ENCODE peak calls at places on chromosome 3, in seven cellular contexts. One of them, this sample, is unnamed.

GRCh38 chr3:43733459-43734384 is 43.0 kb downstream of the ABHD5 start:
- DNase-seq in stomach: no peak
- DNase-seq in tibial nerve: no peak
- DNase-seq in A549: no peak
- DNase-seq in transverse colon: no peak
- DNase-seq in ovary: no peak
- DNase-seq in GM12878: no peak
- DNase-seq in this sample: no peak

GRCh38 chr3:171711461-171711860 is 98.8 kb downstream of the PLD1 start:
- DNase-seq in GM12878: no peak
- DNase-seq in tibial nerve: no peak
- DNase-seq in stomach: no peak
- DNase-seq in ovary: no peak
- DNase-seq in A549: no peak
- DNase-seq in transverse colon: no peak
- DNase-seq in this sample: no peak

GRCh38 chr3:46709147-46709654 is 8.0 kb downstream of the TMIE start:
- DNase-seq in transverse colon: no peak
- DNase-seq in A549: no peak
- DNase-seq in stomach: no peak
- DNase-seq in tibial nerve: no peak
- DNase-seq in GM12878: no peak
- DNase-seq in ovary: peak
- DNase-seq in this sample: peak

GRCh38 chr3:126472277-126473006 is 3.2 kb downstream of the ZXDC start:
- DNase-seq in ovary: no peak
- DNase-seq in tibial nerve: peak
- DNase-seq in transverse colon: peak
- DNase-seq in stomach: peak
- DNase-seq in A549: peak
- DNase-seq in GM12878: peak
- DNase-seq in this sample: peak

GRCh38 chr3:124246949-124247348 is 255.0 kb upstream of the ROPN1 start:
- DNase-seq in A549: peak
- DNase-seq in ovary: no peak
- DNase-seq in transverse colon: peak
- DNase-seq in tibial nerve: no peak
- DNase-seq in stomach: no peak
- DNase-seq in GM12878: no peak
- DNase-seq in this sample: no peak

GRCh38 chr3:192802957-192803899 is 75.9 kb upstream of the FGF12 start:
- DNase-seq in tibial nerve: no peak
- DNase-seq in stomach: no peak
- DNase-seq in transverse colon: no peak
- DNase-seq in ovary: no peak
- DNase-seq in A549: peak
- DNase-seq in GM12878: no peak
- DNase-seq in this sample: no peak

GRCh38 chr3:45689787-45690145 is 570 bp downstream of the SACM1L start:
- DNase-seq in A549: no peak
- DNase-seq in GM12878: no peak
- DNase-seq in stomach: no peak
- DNase-seq in transverse colon: no peak
- DNase-seq in tibial nerve: no peak
- DNase-seq in ovary: no peak
- DNase-seq in this sample: no peak

GRCh38 chr3:80063535-80063934 is 295.7 kb upstream of the ROBO1 start:
- DNase-seq in transverse colon: no peak
- DNase-seq in tibial nerve: no peak
- DNase-seq in A549: no peak
- DNase-seq in stomach: no peak
- DNase-seq in ovary: no peak
- DNase-seq in GM12878: no peak
- DNase-seq in this sample: no peak

GRCh38 chr3:159191454-159191853 is 389.6 kb downstream of the MFSD1 start:
- DNase-seq in tibial nerve: no peak
- DNase-seq in GM12878: no peak
- DNase-seq in ovary: no peak
- DNase-seq in transverse colon: no peak
- DNase-seq in stomach: no peak
- DNase-seq in A549: peak
- DNase-seq in this sample: no peak

GRCh38 chr3:97991278-97991652 is 19.0 kb upstream of the RIOX2 start:
- DNase-seq in GM12878: no peak
- DNase-seq in ovary: no peak
- DNase-seq in tibial nerve: no peak
- DNase-seq in stomach: no peak
- DNase-seq in transverse colon: no peak
- DNase-seq in A549: no peak
- DNase-seq in this sample: no peak

GRCh38 chr3:119841808-119842471 is 60.0 kb downstream of the NR1I2 start:
- DNase-seq in transverse colon: no peak
- DNase-seq in tibial nerve: no peak
- DNase-seq in GM12878: no peak
- DNase-seq in ovary: no peak
- DNase-seq in stomach: no peak
- DNase-seq in A549: no peak
- DNase-seq in this sample: no peak

GRCh38 chr3:60716573-60716972 is 534.7 kb downstream of the FHIT start:
- DNase-seq in GM12878: no peak
- DNase-seq in stomach: no peak
- DNase-seq in ovary: no peak
- DNase-seq in tibial nerve: no peak
- DNase-seq in A549: no peak
- DNase-seq in transverse colon: no peak
- DNase-seq in this sample: no peak

GRCh38 chr3:26347150-26347549 is 275.4 kb upstream of the LRRC3B start:
- DNase-seq in tibial nerve: no peak
- DNase-seq in A549: no peak
- DNase-seq in stomach: no peak
- DNase-seq in ovary: no peak
- DNase-seq in transverse colon: no peak
- DNase-seq in GM12878: no peak
- DNase-seq in this sample: no peak

GRCh38 chr3:100457811-100458210 is 34.6 kb upstream of the TMEM45A start:
- DNase-seq in transverse colon: no peak
- DNase-seq in ovary: no peak
- DNase-seq in stomach: no peak
- DNase-seq in GM12878: no peak
- DNase-seq in A549: no peak
- DNase-seq in tibial nerve: no peak
- DNase-seq in this sample: no peak

GRCh38 chr3:100456745-100457144 is 35.7 kb upstream of the TMEM45A start:
- DNase-seq in transverse colon: no peak
- DNase-seq in stomach: no peak
- DNase-seq in ovary: no peak
- DNase-seq in A549: no peak
- DNase-seq in tibial nerve: no peak
- DNase-seq in GM12878: no peak
- DNase-seq in this sample: no peak

GRCh38 chr3:100454684-100455083 is 37.7 kb upstream of the TMEM45A start:
- DNase-seq in tibial nerve: no peak
- DNase-seq in transverse colon: no peak
- DNase-seq in GM12878: no peak
- DNase-seq in ovary: no peak
- DNase-seq in stomach: no peak
- DNase-seq in A549: no peak
- DNase-seq in this sample: no peak

GRCh38 chr3:100458814-100459213 is 33.6 kb upstream of the TMEM45A start:
- DNase-seq in ovary: no peak
- DNase-seq in A549: no peak
- DNase-seq in tibial nerve: no peak
- DNase-seq in transverse colon: no peak
- DNase-seq in GM12878: no peak
- DNase-seq in stomach: no peak
- DNase-seq in this sample: no peak

DNA sequence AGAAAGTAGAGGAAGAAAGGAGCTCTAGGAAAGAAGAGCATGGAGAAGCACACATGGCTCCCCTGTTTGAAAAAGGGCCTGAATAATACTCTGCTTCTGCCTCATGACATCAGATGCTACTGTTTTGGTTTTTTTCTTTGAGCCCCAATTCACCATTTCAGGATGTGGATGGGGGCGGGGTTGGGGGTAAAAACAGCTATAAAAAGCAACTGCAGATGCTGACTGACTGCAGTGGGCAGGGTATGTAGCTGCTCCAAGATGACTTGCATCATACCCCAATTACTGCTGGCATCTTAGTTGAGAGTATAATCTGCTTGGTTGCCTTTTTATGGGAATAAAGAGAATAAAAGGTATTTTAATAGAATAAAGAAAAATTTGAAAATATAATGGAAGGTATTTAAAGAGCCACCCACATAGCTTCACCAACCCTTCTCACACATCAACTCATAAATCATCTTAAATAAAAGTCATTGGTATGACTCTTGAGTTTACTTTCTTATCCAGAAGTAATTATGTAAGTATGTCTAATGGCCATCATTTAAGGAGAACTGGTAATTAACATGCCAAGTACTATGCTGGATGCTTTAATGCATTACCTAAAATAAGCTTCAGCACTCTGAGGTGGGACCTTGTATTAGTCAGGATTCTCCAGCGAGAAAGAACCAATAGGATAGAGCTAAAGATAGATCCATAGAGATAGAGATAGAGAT is 36.4 kb upstream of the TMEM45A start:
- DNase-seq in stomach: no peak
- DNase-seq in GM12878: no peak
- DNase-seq in transverse colon: no peak
- DNase-seq in A549: no peak
- DNase-seq in ovary: no peak
- DNase-seq in tibial nerve: no peak
- DNase-seq in this sample: no peak
- TF ChIP-seq CTCF in stomach: no peak
- TF ChIP-seq CTCF in GM12878: no peak
- TF ChIP-seq CTCF in transverse colon: no peak
- TF ChIP-seq CTCF in A549: no peak
- TF ChIP-seq CTCF in ovary: no peak
- TF ChIP-seq CTCF in tibial nerve: no peak
- TF ChIP-seq CTCF in this sample: no peak

GRCh38 chr3:129692743-129693142 is 86.3 kb upstream of the PLXND1 start:
- DNase-seq in GM12878: no peak
- DNase-seq in tibial nerve: no peak
- DNase-seq in stomach: no peak
- DNase-seq in ovary: no peak
- DNase-seq in A549: no peak
- DNase-seq in transverse colon: no peak
- DNase-seq in this sample: no peak

GRCh38 chr3:129695203-129695602 is 88.7 kb upstream of the PLXND1 start:
- DNase-seq in transverse colon: no peak
- DNase-seq in tibial nerve: no peak
- DNase-seq in GM12878: no peak
- DNase-seq in ovary: no peak
- DNase-seq in stomach: no peak
- DNase-seq in A549: no peak
- DNase-seq in this sample: peak

GRCh38 chr3:129690963-129691362 is 84.5 kb upstream of the PLXND1 start:
- DNase-seq in stomach: no peak
- DNase-seq in A549: no peak
- DNase-seq in transverse colon: no peak
- DNase-seq in tibial nerve: no peak
- DNase-seq in ovary: no peak
- DNase-seq in GM12878: no peak
- DNase-seq in this sample: no peak

GRCh38 chr3:129697229-129697970 is 90.9 kb upstream of the PLXND1 start:
- DNase-seq in transverse colon: no peak
- DNase-seq in GM12878: no peak
- DNase-seq in A549: no peak
- DNase-seq in tibial nerve: no peak
- DNase-seq in stomach: no peak
- DNase-seq in ovary: no peak
- DNase-seq in this sample: no peak

GRCh38 chr3:129694228-129694627 is 87.8 kb upstream of the PLXND1 start:
- DNase-seq in stomach: no peak
- DNase-seq in tibial nerve: no peak
- DNase-seq in A549: no peak
- DNase-seq in GM12878: no peak
- DNase-seq in ovary: no peak
- DNase-seq in transverse colon: no peak
- DNase-seq in this sample: no peak
- TF ChIP-seq EP300 in stomach: no peak
- TF ChIP-seq EP300 in tibial nerve: no peak
- TF ChIP-seq EP300 in A549: no peak
- TF ChIP-seq EP300 in GM12878: no peak
- TF ChIP-seq EP300 in ovary: no peak
- TF ChIP-seq EP300 in transverse colon: no peak
- TF ChIP-seq EP300 in this sample: no peak

DNA sequence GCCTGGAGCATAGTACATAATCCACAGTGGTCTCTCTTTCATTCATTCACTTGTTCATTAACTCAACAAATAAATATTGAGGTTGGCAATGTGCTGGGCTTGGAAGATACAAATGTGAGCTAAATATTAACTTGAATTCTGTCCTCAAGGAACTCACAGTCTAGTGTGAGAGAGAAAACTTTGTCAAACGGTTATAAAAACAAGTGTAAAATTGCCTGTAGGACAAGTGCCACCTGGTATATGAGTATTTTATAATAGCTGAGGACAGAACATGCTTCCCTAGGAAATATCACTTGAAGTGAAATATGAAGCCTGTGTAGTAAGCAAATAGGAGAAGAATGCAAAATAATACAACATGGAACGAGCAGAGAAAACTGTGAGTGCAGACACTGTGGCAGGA is 173.1 kb upstream of the CMC1 start:
- DNase-seq in A549: no peak
- DNase-seq in stomach: no peak
- DNase-seq in ovary: no peak
- DNase-seq in GM12878: no peak
- DNase-seq in tibial nerve: no peak
- DNase-seq in transverse colon: no peak
- DNase-seq in this sample: no peak
- H3K4me3 ChIP-seq in A549: no peak
- H3K4me3 ChIP-seq in stomach: no peak
- H3K4me3 ChIP-seq in ovary: no peak
- H3K4me3 ChIP-seq in GM12878: no peak
- H3K4me3 ChIP-seq in tibial nerve: no peak
- H3K4me3 ChIP-seq in transverse colon: no peak
- H3K4me3 ChIP-seq in this sample: no peak

GRCh38 chr3:59563966-59564365 is 514.1 kb upstream of the CFAP20DC start:
- DNase-seq in tibial nerve: no peak
- DNase-seq in A549: no peak
- DNase-seq in ovary: no peak
- DNase-seq in transverse colon: no peak
- DNase-seq in GM12878: no peak
- DNase-seq in stomach: no peak
- DNase-seq in this sample: no peak

GRCh38 chr3:59572106-59572505 is 522.3 kb upstream of the CFAP20DC start:
- DNase-seq in transverse colon: no peak
- DNase-seq in ovary: no peak
- DNase-seq in A549: no peak
- DNase-seq in tibial nerve: no peak
- DNase-seq in GM12878: no peak
- DNase-seq in stomach: no peak
- DNase-seq in this sample: no peak

GRCh38 chr3:59566481-59566975 is 516.7 kb upstream of the CFAP20DC start:
- DNase-seq in tibial nerve: no peak
- DNase-seq in stomach: no peak
- DNase-seq in ovary: no peak
- DNase-seq in A549: no peak
- DNase-seq in transverse colon: no peak
- DNase-seq in GM12878: peak
- DNase-seq in this sample: no peak

GRCh38 chr3:59570816-59571215 is 521.0 kb upstream of the CFAP20DC start:
- DNase-seq in transverse colon: no peak
- DNase-seq in stomach: no peak
- DNase-seq in A549: no peak
- DNase-seq in GM12878: no peak
- DNase-seq in ovary: no peak
- DNase-seq in tibial nerve: no peak
- DNase-seq in this sample: no peak

GRCh38 chr3:59567656-59568055 is 517.8 kb upstream of the CFAP20DC start:
- DNase-seq in ovary: no peak
- DNase-seq in A549: no peak
- DNase-seq in transverse colon: no peak
- DNase-seq in stomach: no peak
- DNase-seq in GM12878: no peak
- DNase-seq in tibial nerve: no peak
- DNase-seq in this sample: no peak
- TF ChIP-seq CTCF in ovary: no peak
- TF ChIP-seq CTCF in A549: no peak
- TF ChIP-seq CTCF in transverse colon: no peak
- TF ChIP-seq CTCF in stomach: no peak
- TF ChIP-seq CTCF in GM12878: no peak
- TF ChIP-seq CTCF in tibial nerve: no peak
- TF ChIP-seq CTCF in this sample: no peak